ENCODE peak calls at places on chromosomes 6 and 20, in five cellular contexts. V is HepG2, Q is GM12878, H is K562, T is H1. X is an unnamed sample.

GRCh38 chr6:131763749-131764148 is 44.1 kb upstream of the ENPP1 start:
- DNase-seq in V (no peak), Q (no peak), H (no peak), T (no peak), X (no peak)

GRCh38 chr6:89640804-89641203 is 2.3 kb upstream of the LYRM2 start:
- DNase-seq in V (no peak), Q (no peak), H (no peak), T (no peak), X (no peak)

GRCh38 chr20:50554694-50555579 is 44.8 kb downstream of the PTPN1 start:
- DNase-seq in V (no peak), Q (no peak), H (no peak), T (no peak), X (no peak)

GRCh38 chr20:57097245-57097935 is 169.1 kb downstream of the BMP7 start:
- DNase-seq in V (no peak), Q (no peak), H (no peak), T (no peak), X (no peak)

GRCh38 chr6:160226118-160226541 is 32.5 kb downstream of the SLC22A2 start:
- DNase-seq in V (no peak), Q (no peak), H (no peak), T (no peak), X (no peak)

GRCh38 chr6:66948106-66948505 is 1241.1 kb upstream of the EYS start:
- DNase-seq in V (no peak), Q (no peak), H (no peak), T (no peak), X (no peak)

GRCh38 chr20:7702141-7702540 is 238.1 kb downstream of the HAO1 start:
- DNase-seq in V (no peak), Q (no peak), H (no peak), T (no peak), X (no peak)

GRCh38 chr20:3919352-3919751 is 30.2 kb downstream of the PANK2 start:
- DNase-seq in V (no peak), Q (no peak), H (no peak), T (no peak), X (no peak)

GRCh38 chr6:84150680-84151079 is 76.8 kb downstream of the CEP162 start:
- DNase-seq in V (no peak), Q (no peak), H (no peak), T (no peak), X (no peak)

GRCh38 chr6:4170297-4170696 is 34.9 kb upstream of the ECI2 start:
- DNase-seq in V (no peak), Q (no peak), H (no peak), T (no peak), X (no peak)

GRCh38 chr6:90440586-90441338 is 144.1 kb upstream of the BACH2 start:
- DNase-seq in V (no peak), Q (no peak), H (no peak), T (no peak), X (no peak)

GRCh38 chr20:48015136-48015925 is 230.1 kb upstream of the SULF2 start:
- DNase-seq in V (no peak), Q (no peak), H (no peak), T (no peak), X (no peak)

GRCh38 chr6:40440083-40440482 is 147.1 kb downstream of the LRFN2 start:
- DNase-seq in V (no peak), Q (no peak), H (no peak), T (no peak), X (no peak)

GRCh38 chr20:39356913-39357312 is 394.8 kb downstream of the DHX35 start:
- DNase-seq in V (no peak), Q (no peak), H (no peak), T (no peak), X (no peak)

GRCh38 chr6:29679962-29680361 is 990 bp downstream of the ZFP57 start:
- DNase-seq in V (no peak), Q (no peak), H (peak; percentile 14), T (no peak), X (no peak)

GRCh38 chr6:101163611-101164010 is 229.9 kb upstream of the GRIK2 start:
- DNase-seq in V (no peak), Q (no peak), H (no peak), T (no peak), X (no peak)

GRCh38 chr20:47336013-47336754 is 20.3 kb downstream of the ZMYND8 start:
- DNase-seq in V (no peak), Q (no peak), H (no peak), T (no peak), X (no peak)

GRCh38 chr20:35269055-35269781 is 8.7 kb downstream of the MMP24OS start:
- DNase-seq in V (peak; percentile 77), Q (no peak), H (peak; percentile 83), T (no peak), X (no peak)

GRCh38 chr20:10347066-10347465 is 87.0 kb downstream of the MKKS start:
- DNase-seq in V (no peak), Q (no peak), H (no peak), T (no peak), X (no peak)

GRCh38 chr20:6130045-6130444 is 7.2 kb upstream of the FERMT1 start:
- DNase-seq in V (no peak), Q (no peak), H (no peak), T (no peak), X (no peak)
- TF ChIP-seq SRF in V (no peak), Q (no peak), H (no peak), T (no peak), X (no peak)

GRCh38 chr6:107244082-107244741 is 128.9 kb upstream of the BEND3 start:
- DNase-seq in V (no peak), Q (no peak), H (no peak), T (no peak), X (no peak)

GRCh38 chr6:107244742-107245470 is 129.6 kb upstream of the BEND3 start:
- DNase-seq in V (no peak), Q (no peak), H (no peak), T (no peak), X (no peak)

GRCh38 chr6:107246972-107247615 is 131.8 kb upstream of the BEND3 start:
- DNase-seq in V (no peak), Q (no peak), H (no peak), T (no peak), X (no peak)

GRCh38 chr6:107246249-107246971 is 131.1 kb upstream of the BEND3 start:
- DNase-seq in V (no peak), Q (no peak), H (no peak), T (no peak), X (no peak)

GRCh38 chr6:107243471-107243870 is 128.2 kb upstream of the BEND3 start:
- DNase-seq in V (no peak), Q (no peak), H (no peak), T (no peak), X (no peak)
- TF ChIP-seq SRF in V (no peak), Q (no peak), H (no peak), T (no peak), X (no peak)

GRCh38 chr6:112348334-112348874 is 1.3 kb downstream of the RFPL4B start:
- DNase-seq in V (no peak), Q (no peak), H (no peak), T (no peak), X (no peak)
- TF ChIP-seq SRF in V (no peak), Q (no peak), H (no peak), T (no peak), X (no peak)

GRCh38 chr6:149471801-149472200 is 13.0 kb downstream of the ZC3H12D start:
- DNase-seq in V (no peak), Q (no peak), H (no peak), T (no peak), X (no peak)

GRCh38 chr6:149464411-149464810 is 20.4 kb downstream of the ZC3H12D start:
- DNase-seq in V (no peak), Q (no peak), H (no peak), T (no peak), X (no peak)

GRCh38 chr6:149467265-149467664 is 17.5 kb downstream of the ZC3H12D start:
- DNase-seq in V (no peak), Q (no peak), H (no peak), T (no peak), X (no peak)

GRCh38 chr6:149470948-149471347 is 13.9 kb downstream of the ZC3H12D start:
- DNase-seq in V (no peak), Q (no peak), H (no peak), T (no peak), X (no peak)

DNA sequence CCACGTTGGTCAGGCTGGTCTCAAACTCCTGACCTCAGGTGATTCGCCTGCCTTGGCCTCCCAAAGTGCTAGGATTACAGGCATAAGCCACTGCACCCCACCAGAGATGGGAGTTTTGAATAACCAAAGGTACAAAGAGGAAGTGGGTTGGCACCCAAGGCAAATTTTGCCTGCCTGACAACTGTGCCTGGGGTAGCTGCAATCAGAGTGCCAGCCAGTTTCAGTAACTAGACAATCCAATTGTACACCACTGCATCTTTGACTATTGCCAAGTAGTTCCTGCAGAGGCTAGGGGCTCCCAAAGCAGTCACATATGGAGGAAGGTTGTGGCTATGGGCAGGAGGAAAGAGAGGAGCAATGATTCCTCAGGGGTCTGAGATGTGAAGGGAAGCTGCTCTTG is 16.6 kb downstream of the ZC3H12D start:
- DNase-seq in V (no peak), Q (no peak), H (no peak), T (no peak), X (no peak)
- TF ChIP-seq SRF in V (no peak), Q (no peak), H (no peak), T (no peak), X (no peak)

DNA sequence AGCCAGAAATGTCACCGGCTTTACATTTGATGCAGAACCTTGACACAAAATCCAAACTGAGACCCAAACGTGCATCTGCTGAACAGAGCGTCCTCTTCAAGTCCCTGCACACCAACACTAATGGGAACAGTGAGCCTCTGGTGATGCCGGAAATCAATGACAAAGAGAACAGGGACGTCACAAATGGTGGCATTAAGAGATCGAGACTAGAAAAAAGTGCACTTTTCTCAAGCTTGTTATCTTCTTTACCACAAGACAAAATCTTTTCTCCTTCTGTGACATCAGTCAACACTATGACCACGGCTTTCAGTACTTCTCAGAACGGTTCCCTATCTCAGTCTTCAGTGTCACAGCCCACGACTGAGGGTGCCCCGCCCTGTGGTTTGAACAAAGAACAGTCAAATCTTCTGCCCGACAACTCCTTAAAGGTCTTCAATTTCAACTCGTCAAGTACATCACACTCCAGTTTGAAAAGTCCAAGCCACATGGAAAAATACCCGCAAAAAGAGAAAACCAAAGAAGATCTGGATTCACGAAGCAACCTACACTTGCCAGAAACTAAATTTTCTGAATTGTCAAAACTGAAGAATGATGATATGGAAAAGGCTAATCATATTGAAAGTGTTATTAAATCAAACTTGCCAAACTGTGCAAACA is 108.5 kb downstream of the RTN4IP1 start:
- DNase-seq in V (no peak), Q (peak; percentile 95), H (peak; percentile 88), T (no peak), X (no peak)
- TF ChIP-seq SRF in V (no peak), Q (no peak), H (no peak), T (no peak), X (no peak)

DNA sequence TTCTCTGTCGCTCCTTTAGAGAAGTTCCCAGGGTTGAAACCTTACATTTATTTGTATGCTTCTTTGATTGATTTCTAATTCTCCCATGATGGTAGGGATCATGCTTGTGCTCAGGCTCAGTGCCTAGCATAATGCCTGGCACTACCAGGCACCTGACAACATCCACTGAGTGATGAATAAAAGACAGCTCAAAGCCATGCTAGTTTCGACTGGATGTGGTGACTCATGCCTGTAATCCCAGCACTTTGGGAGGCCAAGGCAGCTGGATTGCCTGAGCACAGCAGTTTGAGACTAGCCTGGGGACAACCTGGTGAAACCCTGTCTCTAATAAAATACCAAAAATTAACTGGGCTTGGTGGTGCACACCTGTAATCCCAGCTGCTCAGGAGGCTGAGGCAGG is 11.6 kb upstream of the CD164 start:
- DNase-seq in V (no peak), Q (no peak), H (no peak), T (no peak), X (no peak)
- TF ChIP-seq SRF in V (no peak), Q (no peak), H (no peak), T (no peak), X (no peak)

X was measured in HCT116.